ENCODE peak calls at places on chromosomes 6 and 20, in four cellular contexts. F is fibroblast of lung; V is mesenchymal stem cell; O is stimulated activated CD4-positive, alpha-beta T cell treated with anti-CD3 and anti-CD28 coated beads, Interleukin-2, amount 100 ng/mL, for 24 hours. L is an unnamed sample.

GRCh38 chr6:119096683-119097310 is 18.3 kb upstream of the FAM184A start:
- DNase-seq in O (no peak), F (peak; percentile 40), V (no peak), L (no peak)

GRCh38 chr20:31560900-31561598 is 44.0 kb upstream of the ID1 start:
- DNase-seq in V (peak; percentile 98), O (no peak), F (peak; percentile 98), L (no peak)

GRCh38 chr6:144662812-144663211 is 377.7 kb downstream of the UTRN start:
- DNase-seq in F (peak; percentile 36), O (no peak), V (no peak), L (no peak)

GRCh38 chr6:139904572-139904971 is 530.1 kb upstream of the CITED2 start:
- DNase-seq in V (no peak), O (no peak), F (no peak), L (no peak)

GRCh38 chr6:26485401-26485800 is 14.7 kb upstream of the BTN1A1 start:
- DNase-seq in F (no peak), O (no peak), V (no peak), L (no peak)

GRCh38 chr6:132479131-132479530 is 33.8 kb downstream of the STX7 start:
- DNase-seq in O (no peak), V (no peak), F (no peak), L (no peak)

GRCh38 chr20:20603339-20603990 is 109.0 kb downstream of the RALGAPA2 start:
- DNase-seq in F (no peak), O (no peak), V (no peak), L (no peak)

GRCh38 chr6:89694428-89694827 is 55.9 kb upstream of the LYRM2 start:
- DNase-seq in O (no peak), V (no peak), F (no peak), L (no peak)

GRCh38 chr20:42272516-42272915 is 654.3 kb upstream of the CHD6 start:
- DNase-seq in V (no peak), F (no peak), O (no peak), L (no peak)

GRCh38 chr20:56778765-56779195 is 149.7 kb downstream of the TFAP2C start:
- DNase-seq in V (peak; percentile 85), O (no peak), F (peak; percentile 55), L (no peak)

GRCh38 chr6:103820148-103820547 is 1039.6 kb downstream of the HACE1 start:
- DNase-seq in F (no peak), O (no peak), V (no peak), L (no peak)

GRCh38 chr6:20126102-20126752 is 86.0 kb downstream of the MBOAT1 start:
- DNase-seq in F (no peak), V (no peak), O (no peak), L (no peak)

GRCh38 chr20:38191654-38192053 is 26.6 kb upstream of the TGM2 start:
- DNase-seq in F (no peak), O (no peak), V (no peak), L (no peak)

GRCh38 chr20:4406627-4407026 is 315.1 kb upstream of the PRND start:
- DNase-seq in V (peak; percentile 35), O (no peak), F (peak; percentile 95), L (no peak)

GRCh38 chr6:156977527-156978291 is 200.5 kb downstream of the ARID1B start:
- DNase-seq in F (peak; percentile 53), O (no peak), V (no peak), L (no peak)

GRCh38 chr6:79949235-79949634 is 1.9 kb upstream of the ELOVL4 start:
- DNase-seq in O (peak; percentile 50), F (peak; percentile 68), V (peak; percentile 73), L (no peak)

GRCh38 chr6:100137759-100138158 is 143.7 kb upstream of the MCHR2 start:
- DNase-seq in F (no peak), O (no peak), V (no peak), L (no peak)

GRCh38 chr6:89145461-89145961 is 344 bp upstream of the PM20D2 start:
- DNase-seq in F (peak; percentile 28), V (peak; percentile 49), O (no peak), L (no peak)

GRCh38 chr6:87222676-87223075 is 67.3 kb downstream of the ZNF292 start:
- DNase-seq in O (no peak), V (no peak), F (no peak), L (no peak)

GRCh38 chr20:58587467-58587866 is 63.6 kb upstream of the STX16 start:
- DNase-seq in F (no peak), O (no peak), V (no peak), L (no peak)

GRCh38 chr6:139468178-139468577 is 93.7 kb upstream of the CITED2 start:
- DNase-seq in F (no peak), O (no peak), V (no peak), L (no peak)

GRCh38 chr20:60930023-60930790 is 321.9 kb upstream of the CDH4 start:
- DNase-seq in O (no peak), F (no peak), V (no peak), L (no peak)

L was measured in D721Med.